ENCODE peak calls at places on chromosomes 5 and 9, in seven cellular contexts. One of them, this sample, is unnamed.

GRCh38 chr9:97386265-97386633 is 25.6 kb upstream of the TDRD7 start:
- DNase-seq in HCT116: no peak
- DNase-seq in GM23338: no peak
- DNase-seq in neural progenitor cell: no peak
- DNase-seq in hepatocyte: peak; percentile 28
- DNase-seq in GM23248: no peak
- DNase-seq in PC-3: no peak
- DNase-seq in this sample: peak; percentile 5

GRCh38 chr9:353077-353476 is 138.4 kb downstream of the DOCK8 start:
- DNase-seq in HCT116: no peak
- DNase-seq in GM23338: no peak
- DNase-seq in neural progenitor cell: no peak
- DNase-seq in hepatocyte: no peak
- DNase-seq in GM23248: no peak
- DNase-seq in PC-3: no peak
- DNase-seq in this sample: no peak

GRCh38 chr5:95754545-95754944 is 23.4 kb downstream of the RHOBTB3 start:
- DNase-seq in HCT116: no peak
- DNase-seq in GM23338: no peak
- DNase-seq in neural progenitor cell: no peak
- DNase-seq in hepatocyte: no peak
- DNase-seq in GM23248: no peak
- DNase-seq in PC-3: no peak
- DNase-seq in this sample: no peak

GRCh38 chr5:146894763-146895521 is 16.4 kb upstream of the PPP2R2B start:
- DNase-seq in HCT116: no peak
- DNase-seq in GM23338: no peak
- DNase-seq in neural progenitor cell: no peak
- DNase-seq in hepatocyte: no peak
- DNase-seq in GM23248: no peak
- DNase-seq in PC-3: no peak
- DNase-seq in this sample: no peak

GRCh38 chr9:83629433-83630104 is 6.6 kb downstream of the IDNK start:
- DNase-seq in HCT116: no peak
- DNase-seq in GM23338: no peak
- DNase-seq in neural progenitor cell: no peak
- DNase-seq in hepatocyte: peak; percentile 31
- DNase-seq in GM23248: no peak
- DNase-seq in PC-3: no peak
- DNase-seq in this sample: no peak

GRCh38 chr9:73219985-73220626 is 68.4 kb downstream of the ANXA1 start:
- DNase-seq in HCT116: no peak
- DNase-seq in GM23338: no peak
- DNase-seq in neural progenitor cell: no peak
- DNase-seq in hepatocyte: peak; percentile 13
- DNase-seq in GM23248: peak; percentile 83
- DNase-seq in PC-3: peak; percentile 30
- DNase-seq in this sample: no peak

GRCh38 chr5:143635146-143635752 is 176.7 kb upstream of the HMHB1 start:
- DNase-seq in HCT116: no peak
- DNase-seq in GM23338: no peak
- DNase-seq in neural progenitor cell: no peak
- DNase-seq in hepatocyte: peak; percentile 55
- DNase-seq in GM23248: peak; percentile 77
- DNase-seq in PC-3: peak; percentile 63
- DNase-seq in this sample: no peak

GRCh38 chr9:120904061-120904998 is 22.3 kb downstream of the TRAF1 start:
- DNase-seq in HCT116: no peak
- DNase-seq in GM23338: no peak
- DNase-seq in neural progenitor cell: no peak
- DNase-seq in hepatocyte: no peak
- DNase-seq in GM23248: no peak
- DNase-seq in PC-3: no peak
- DNase-seq in this sample: peak; percentile 94

GRCh38 chr5:100469780-100470179 is 65.4 kb upstream of the FAM174A start:
- DNase-seq in HCT116: no peak
- DNase-seq in GM23338: no peak
- DNase-seq in neural progenitor cell: no peak
- DNase-seq in hepatocyte: no peak
- DNase-seq in GM23248: no peak
- DNase-seq in PC-3: no peak
- DNase-seq in this sample: no peak

GRCh38 chr5:172564883-172565282 is 76.2 kb upstream of the NEURL1B start:
- DNase-seq in HCT116: no peak
- DNase-seq in GM23338: no peak
- DNase-seq in neural progenitor cell: no peak
- DNase-seq in hepatocyte: no peak
- DNase-seq in GM23248: no peak
- DNase-seq in PC-3: no peak
- DNase-seq in this sample: no peak

GRCh38 chr5:107968465-107968864 is 297.7 kb upstream of the EFNA5 start:
- DNase-seq in HCT116: no peak
- DNase-seq in GM23338: no peak
- DNase-seq in neural progenitor cell: no peak
- DNase-seq in hepatocyte: no peak
- DNase-seq in GM23248: peak; percentile 62
- DNase-seq in PC-3: peak; percentile 84
- DNase-seq in this sample: no peak

GRCh38 chr9:38026021-38026809 is 42.8 kb downstream of the SHB start:
- DNase-seq in HCT116: no peak
- DNase-seq in GM23338: peak; percentile 70
- DNase-seq in neural progenitor cell: no peak
- DNase-seq in hepatocyte: peak; percentile 75
- DNase-seq in GM23248: peak; percentile 95
- DNase-seq in PC-3: peak; percentile 82
- DNase-seq in this sample: no peak

GRCh38 chr5:31464081-31464480 is 67.8 kb downstream of the DROSHA start:
- DNase-seq in HCT116: no peak
- DNase-seq in GM23338: no peak
- DNase-seq in neural progenitor cell: no peak
- DNase-seq in hepatocyte: no peak
- DNase-seq in GM23248: no peak
- DNase-seq in PC-3: no peak
- DNase-seq in this sample: no peak

GRCh38 chr5:148458036-148458888 is 74.5 kb downstream of the FBXO38 start:
- DNase-seq in HCT116: no peak
- DNase-seq in GM23338: no peak
- DNase-seq in neural progenitor cell: no peak
- DNase-seq in hepatocyte: no peak
- DNase-seq in GM23248: no peak
- DNase-seq in PC-3: no peak
- DNase-seq in this sample: no peak

GRCh38 chr9:136823136-136824046 is 15.6 kb downstream of the RABL6 start:
- DNase-seq in HCT116: no peak
- DNase-seq in GM23338: no peak
- DNase-seq in neural progenitor cell: no peak
- DNase-seq in hepatocyte: no peak
- DNase-seq in GM23248: no peak
- DNase-seq in PC-3: no peak
- DNase-seq in this sample: no peak

GRCh38 chr5:170945275-170945674 is 83.5 kb downstream of the RANBP17 start:
- DNase-seq in HCT116: no peak
- DNase-seq in GM23338: no peak
- DNase-seq in neural progenitor cell: no peak
- DNase-seq in hepatocyte: no peak
- DNase-seq in GM23248: no peak
- DNase-seq in PC-3: no peak
- DNase-seq in this sample: no peak

GRCh38 chr5:173327084-173327947 is 898 bp downstream of the STC2 start:
- DNase-seq in HCT116: no peak
- DNase-seq in GM23338: no peak
- DNase-seq in neural progenitor cell: peak; percentile 76
- DNase-seq in hepatocyte: peak; percentile 52
- DNase-seq in GM23248: peak; percentile 82
- DNase-seq in PC-3: no peak
- DNase-seq in this sample: no peak

GRCh38 chr5:168443950-168444700 is 42.1 kb upstream of the RARS1 start:
- DNase-seq in HCT116: no peak
- DNase-seq in GM23338: no peak
- DNase-seq in neural progenitor cell: no peak
- DNase-seq in hepatocyte: no peak
- DNase-seq in GM23248: peak; percentile 13
- DNase-seq in PC-3: no peak
- DNase-seq in this sample: no peak

GRCh38 chr5:132019857-132020555 is 8.5 kb upstream of the ACSL6 start:
- DNase-seq in HCT116: no peak
- DNase-seq in GM23338: no peak
- DNase-seq in neural progenitor cell: no peak
- DNase-seq in hepatocyte: no peak
- DNase-seq in GM23248: no peak
- DNase-seq in PC-3: no peak
- DNase-seq in this sample: peak; percentile 93

GRCh38 chr5:82092-82491 is 9.9 kb upstream of the PLEKHG4B start:
- DNase-seq in HCT116: no peak
- DNase-seq in GM23338: peak; percentile 95
- DNase-seq in neural progenitor cell: peak; percentile 93
- DNase-seq in hepatocyte: peak; percentile 32
- DNase-seq in GM23248: no peak
- DNase-seq in PC-3: peak; percentile 29
- DNase-seq in this sample: no peak

GRCh38 chr5:33662721-33663435 is 222.1 kb downstream of the TARS1 start:
- DNase-seq in HCT116: no peak
- DNase-seq in GM23338: no peak
- DNase-seq in neural progenitor cell: no peak
- DNase-seq in hepatocyte: no peak
- DNase-seq in GM23248: peak; percentile 91
- DNase-seq in PC-3: no peak
- DNase-seq in this sample: no peak

DNA sequence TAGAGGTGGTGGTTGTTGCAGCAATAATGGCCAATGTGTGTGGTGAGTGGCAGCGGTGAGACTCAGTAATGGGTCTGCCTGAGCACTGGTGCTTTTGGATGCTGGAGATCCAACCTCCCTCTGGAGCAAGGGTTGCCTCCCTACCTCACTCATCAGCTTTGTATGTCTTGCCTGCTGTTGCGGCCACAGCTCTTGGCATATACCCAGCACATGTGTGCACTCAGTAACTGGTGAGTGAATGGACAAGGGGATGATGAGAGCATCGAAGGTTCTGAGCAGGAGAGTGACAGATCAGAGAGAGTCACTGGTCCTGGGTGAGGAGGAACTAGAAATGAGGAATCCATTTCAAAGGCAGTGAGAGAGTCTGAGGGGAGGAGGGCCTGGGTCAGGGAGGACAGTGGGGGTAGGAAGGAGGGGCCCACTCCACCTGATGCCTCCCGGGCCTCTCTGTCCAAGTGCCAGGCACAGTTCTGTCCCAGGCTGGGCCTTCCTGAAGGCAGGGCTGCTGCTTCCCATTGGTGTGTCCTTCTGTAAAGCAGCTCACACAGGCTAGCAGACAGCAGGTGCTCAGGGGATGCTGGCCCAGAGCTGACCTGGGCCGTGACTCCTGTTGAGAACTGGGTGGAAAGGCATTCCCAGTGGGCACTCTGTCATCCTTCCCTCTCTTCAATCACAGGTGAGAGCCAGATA is 96.6 kb upstream of the PITX1 start:
- DNase-seq in HCT116: no peak
- DNase-seq in GM23338: no peak
- DNase-seq in neural progenitor cell: no peak
- DNase-seq in hepatocyte: no peak
- DNase-seq in GM23248: peak; percentile 28
- DNase-seq in PC-3: no peak
- DNase-seq in this sample: no peak
- TF ChIP-seq EZH2 in HCT116: no peak
- TF ChIP-seq EZH2 in GM23338: no peak
- TF ChIP-seq EZH2 in neural progenitor cell: no peak
- TF ChIP-seq EZH2 in hepatocyte: no peak
- TF ChIP-seq EZH2 in GM23248: no peak
- TF ChIP-seq EZH2 in PC-3: no peak
- TF ChIP-seq EZH2 in this sample: no peak

DNA sequence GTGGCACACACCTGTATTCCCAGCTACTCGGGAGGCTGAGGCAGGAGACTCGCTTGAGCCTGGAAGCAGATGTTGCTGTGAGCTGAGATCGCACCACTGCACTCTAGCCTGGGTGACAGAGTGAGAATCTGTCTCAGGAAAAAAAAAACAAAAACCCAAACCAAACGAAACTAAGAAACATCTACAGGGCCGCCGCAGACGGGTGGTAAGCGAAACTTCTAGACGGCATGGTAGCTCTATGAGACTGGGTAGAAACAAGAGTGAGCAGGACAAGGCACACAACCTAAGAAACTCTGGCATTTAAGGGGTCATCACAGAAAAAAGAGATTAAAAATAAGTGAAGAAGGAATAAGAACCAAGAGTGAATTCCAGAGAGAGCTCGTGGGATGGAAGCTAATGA is 454.8 kb upstream of the KLF4 start:
- DNase-seq in HCT116: no peak
- DNase-seq in GM23338: no peak
- DNase-seq in neural progenitor cell: no peak
- DNase-seq in hepatocyte: no peak
- DNase-seq in GM23248: no peak
- DNase-seq in PC-3: no peak
- DNase-seq in this sample: peak; percentile 38
- H3K4me2 ChIP-seq in HCT116: no peak overlapping the region
- H3K4me2 ChIP-seq in GM23338: no peak overlapping the region
- H3K4me2 ChIP-seq in neural progenitor cell: no peak overlapping the region
- H3K4me2 ChIP-seq in hepatocyte: no peak overlapping the region
- H3K4me2 ChIP-seq in GM23248: no peak overlapping the region
- H3K4me2 ChIP-seq in PC-3: no peak overlapping the region
- H3K4me2 ChIP-seq in this sample: no peak overlapping the region

GRCh38 chr9:31027678-31028077 is 1356.8 kb upstream of the ACO1 start:
- DNase-seq in HCT116: no peak
- DNase-seq in GM23338: no peak
- DNase-seq in neural progenitor cell: no peak
- DNase-seq in hepatocyte: no peak
- DNase-seq in GM23248: no peak
- DNase-seq in PC-3: no peak
- DNase-seq in this sample: no peak

GRCh38 chr9:31028137-31028536 is 1356.3 kb upstream of the ACO1 start:
- DNase-seq in HCT116: no peak
- DNase-seq in GM23338: no peak
- DNase-seq in neural progenitor cell: no peak
- DNase-seq in hepatocyte: no peak
- DNase-seq in GM23248: no peak
- DNase-seq in PC-3: no peak
- DNase-seq in this sample: no peak

DNA sequence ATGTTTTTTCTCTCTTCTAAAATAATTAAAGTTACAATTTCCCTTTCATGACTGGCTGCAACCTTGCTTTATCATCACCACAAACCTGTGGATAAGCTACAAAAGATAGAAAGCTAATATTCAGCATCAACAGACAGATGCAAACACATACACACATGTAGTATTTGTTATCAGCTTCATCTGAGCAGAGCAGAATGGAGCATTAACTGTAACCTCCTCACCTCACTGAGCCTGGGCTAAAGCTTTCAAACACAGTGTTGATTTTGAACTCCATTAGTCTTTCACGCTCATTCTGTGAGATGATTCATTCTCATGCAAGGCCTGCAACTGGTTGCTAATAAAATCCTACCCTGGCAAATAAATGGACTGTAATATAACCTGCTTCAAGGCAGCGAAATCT is 1360.7 kb upstream of the ACO1 start:
- DNase-seq in HCT116: no peak
- DNase-seq in GM23338: no peak
- DNase-seq in neural progenitor cell: no peak
- DNase-seq in hepatocyte: no peak
- DNase-seq in GM23248: no peak
- DNase-seq in PC-3: no peak
- DNase-seq in this sample: no peak
- TF ChIP-seq EZH2phosphoT487 in HCT116: no peak
- TF ChIP-seq EZH2phosphoT487 in GM23338: no peak
- TF ChIP-seq EZH2phosphoT487 in neural progenitor cell: no peak
- TF ChIP-seq EZH2phosphoT487 in hepatocyte: no peak
- TF ChIP-seq EZH2phosphoT487 in GM23248: no peak
- TF ChIP-seq EZH2phosphoT487 in PC-3: no peak
- TF ChIP-seq EZH2phosphoT487 in this sample: no peak

GRCh38 chr9:112890106-112891081 is at the start of gene SLC46A2:
- DNase-seq in HCT116: no peak
- DNase-seq in GM23338: peak; percentile 64
- DNase-seq in neural progenitor cell: peak; percentile 70
- DNase-seq in hepatocyte: peak; percentile 22
- DNase-seq in GM23248: peak; percentile 49
- DNase-seq in PC-3: no peak
- DNase-seq in this sample: no peak
- TF ChIP-seq EZH2 in HCT116: no peak
- TF ChIP-seq EZH2 in GM23338: peak; percentile 2
- TF ChIP-seq EZH2 in neural progenitor cell: peak; percentile 59
- TF ChIP-seq EZH2 in hepatocyte: no peak
- TF ChIP-seq EZH2 in GM23248: no peak
- TF ChIP-seq EZH2 in PC-3: no peak
- TF ChIP-seq EZH2 in this sample: no peak

This sample was measured in MM.1S.